ENCODE peak calls at places on chromosomes 7 and 10, in four cellular contexts. Q is sigmoid colon, H is SK-N-SH, L is A549. B is an unnamed sample.

GRCh38 chr10:70549962-70550845 is 52.3 kb downstream of the PRF1 start:
- DNase-seq in Q (no peak), H (peak), L (peak), B (peak)

GRCh38 chr10:61992059-61992460 is 90.6 kb downstream of the ARID5B start:
- DNase-seq in Q (no peak), H (no peak), L (no peak), B (no peak)

GRCh38 chr7:137878333-137878961 is 31.7 kb upstream of the DGKI start:
- DNase-seq in Q (peak), H (no peak), L (no peak), B (no peak)

GRCh38 chr7:22945584-22945983 is 68.3 kb downstream of the HYCC1 start:
- DNase-seq in Q (no peak), H (no peak), L (no peak), B (no peak)

GRCh38 chr7:31094271-31094670 is 42.2 kb downstream of the ADCYAP1R1 start:
- DNase-seq in Q (peak), H (no peak), L (no peak), B (no peak)

GRCh38 chr7:91543646-91544045 is 279.4 kb downstream of the FZD1 start:
- DNase-seq in Q (no peak), H (no peak), L (no peak), B (no peak)

GRCh38 chr10:116000151-116000550 is 272.9 kb downstream of the GFRA1 start:
- DNase-seq in Q (no peak), H (no peak), L (no peak), B (no peak)

GRCh38 chr10:74544106-74544505 is 282.3 kb upstream of the KAT6B start:
- DNase-seq in Q (no peak), H (no peak), L (no peak), B (no peak)

GRCh38 chr10:74511051-74511450 is 315.3 kb upstream of the KAT6B start:
- DNase-seq in Q (no peak), H (no peak), L (no peak), B (no peak)

GRCh38 chr7:120793213-120793936 is 64.6 kb downstream of the TSPAN12 start:
- DNase-seq in Q (no peak), H (no peak), L (no peak), B (no peak)

GRCh38 chr10:78053201-78053868 is 19.7 kb downstream of the RPS24 start:
- DNase-seq in Q (no peak), H (no peak), L (no peak), B (no peak)

GRCh38 chr10:6581750-6582697 is 1.9 kb upstream of the PRKCQ start:
- DNase-seq in Q (no peak), H (no peak), L (no peak), B (no peak)

GRCh38 chr10:24695452-24695851 is 28.2 kb downstream of the ARHGAP21 start:
- DNase-seq in Q (no peak), H (no peak), L (no peak), B (no peak)

GRCh38 chr10:74967850-74968620 is 141.6 kb downstream of the KAT6B start:
- DNase-seq in Q (no peak), H (no peak), L (peak), B (no peak)

GRCh38 chr10:103111031-103111917 is 81.8 kb downstream of the NT5C2 start:
- DNase-seq in Q (no peak), H (no peak), L (no peak), B (no peak)
- TF ChIP-seq EP300 in Q (peak), H (no peak), L (no peak), B (peak)

DNA sequence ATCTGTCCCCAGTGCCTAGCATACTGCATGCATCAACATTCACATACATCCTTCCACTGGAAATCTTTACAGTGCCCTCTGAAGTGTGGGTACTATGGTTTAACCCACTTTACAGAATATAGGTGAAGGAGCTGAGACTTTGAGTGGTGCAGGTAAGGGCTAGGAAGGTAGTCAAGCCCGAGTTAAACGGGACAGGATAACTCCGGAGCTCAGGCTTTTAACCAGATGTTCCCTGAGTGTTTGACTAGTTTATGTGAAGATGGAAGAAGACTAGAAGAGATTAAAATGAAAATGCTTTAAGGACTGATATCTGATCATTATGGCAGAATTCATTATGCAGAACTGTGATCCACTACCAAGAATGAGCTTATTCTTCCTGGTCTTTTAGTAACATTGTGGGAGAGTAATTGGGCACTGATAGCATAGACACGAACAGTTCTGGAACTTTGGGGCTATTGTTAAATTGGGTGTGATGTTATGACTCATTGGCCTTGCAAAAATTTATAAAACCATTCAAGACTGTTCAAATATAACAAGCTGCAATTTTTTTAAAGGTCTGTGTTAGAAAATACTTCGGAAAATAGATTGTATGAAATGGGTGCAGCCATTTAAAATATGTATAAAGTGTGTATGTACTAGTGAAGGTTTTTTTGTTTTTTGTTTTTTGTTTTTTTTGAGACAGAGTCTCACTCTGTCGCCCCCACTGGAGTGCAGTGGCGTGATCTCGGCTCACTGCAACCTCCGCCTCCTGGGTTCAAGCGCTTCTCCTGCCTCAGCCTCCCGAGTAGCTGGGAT is 4.4 kb downstream of the CUL1 start:
- DNase-seq in Q (no peak), H (no peak), L (no peak), B (no peak)
- H3K4me3 ChIP-seq in Q (no peak), H (no peak), L (no peak), B (no peak)

DNA sequence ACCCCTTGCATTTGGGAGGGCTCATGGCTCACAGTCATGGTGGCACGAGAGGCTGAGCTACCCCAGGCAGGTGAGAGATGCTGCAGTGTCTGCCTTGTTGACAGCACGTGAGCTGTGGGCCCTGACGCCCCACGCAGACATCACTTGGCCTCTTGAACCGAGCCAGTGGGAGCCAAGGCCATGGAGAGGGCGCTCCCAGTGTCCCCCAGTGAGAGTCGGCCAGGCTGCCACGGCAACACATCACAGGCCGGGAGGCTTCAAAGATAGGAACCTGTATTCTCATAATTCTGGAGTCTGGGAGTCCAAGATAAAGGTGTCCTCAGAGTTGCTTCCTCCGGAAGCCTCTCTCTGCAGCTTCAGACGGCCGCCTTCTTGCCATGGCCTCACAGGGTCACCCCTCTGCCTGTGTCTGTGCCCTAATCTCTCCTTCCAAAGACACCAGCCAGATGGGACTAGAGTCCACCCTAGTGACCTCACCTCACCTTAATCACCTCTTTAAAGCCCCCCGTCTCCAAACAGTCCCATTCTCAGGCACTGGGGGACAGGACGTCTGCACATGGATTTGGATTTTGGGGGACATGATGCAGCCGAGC is 119.6 kb downstream of the KLF6 start:
- DNase-seq in Q (no peak), H (no peak), L (no peak), B (no peak)
- TF ChIP-seq EP300 in Q (no peak), H (no peak), L (no peak), B (no peak)

DNA sequence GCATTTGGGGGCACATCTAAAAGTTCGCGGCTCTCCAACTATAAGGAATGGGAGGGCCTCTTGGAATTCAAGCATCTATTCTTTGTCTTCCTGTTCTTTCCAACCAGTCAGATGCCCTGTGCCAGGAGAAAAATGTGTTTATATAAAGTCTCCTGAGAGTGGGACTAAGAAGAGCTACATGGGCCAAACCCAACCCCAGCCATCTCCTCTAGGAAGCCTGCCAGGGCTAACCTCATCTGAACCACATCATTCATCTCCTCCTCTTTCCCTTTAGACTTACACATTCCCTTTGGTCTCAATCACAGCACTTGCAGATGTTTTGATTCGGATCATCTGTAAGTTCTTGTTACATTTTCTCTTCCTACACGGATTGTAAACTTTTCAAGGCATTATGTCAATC is 62.6 kb downstream of the DOCK4 start:
- DNase-seq in Q (no peak), H (no peak), L (no peak), B (no peak)
- H3K4me3 ChIP-seq in Q (no peak), H (no peak), L (no peak), B (no peak)

GRCh38 chr7:74438327-74438726 is 15.4 kb upstream of the GTF2IRD1 start:
- DNase-seq in Q (no peak), H (no peak), L (no peak), B (no peak)
- TF ChIP-seq EP300 in Q (no peak), H (no peak), L (no peak), B (no peak)

GRCh38 chr7:73823257-73823656 is 7.5 kb upstream of the CLDN4 start:
- DNase-seq in Q (no peak), H (no peak), L (no peak), B (no peak)
- H3K4me3 ChIP-seq in Q (no peak), H (no peak), L (no peak), B (no peak)